ENCODE peak calls at places on chromosomes 11 and 22, in four cellular contexts. G, B, V and K are unnamed samples.
A peak's percentile ranks its signal among the peaks of the same experiment; 100 is the strongest.

GRCh38 chr11:44593194-44593593 is 27.7 kb downstream of the CD82 start:
- DNase-seq in V (no peak), G (no peak), B (no peak), K (no peak)

GRCh38 chr11:114914231-114915005 is 236.1 kb downstream of the NXPE2 start:
- DNase-seq in V (no peak), G (no peak), B (no peak), K (no peak)

GRCh38 chr11:86800076-86800955 is at the start of gene PRSS23:
- DNase-seq in V (peak; percentile 94), B (peak; percentile 60), G (peak; percentile 73), K (no peak)

GRCh38 chr22:43625242-43625641 is 186.9 kb downstream of the EFCAB6 start:
- DNase-seq in V (no peak), B (no peak), G (no peak), K (no peak)

GRCh38 chr22:25900880-25901279 is 158.9 kb downstream of the MYO18B start:
- DNase-seq in V (no peak), B (no peak), G (no peak), K (no peak)

GRCh38 chr11:34773826-34774225 is 142.4 kb downstream of the APIP start:
- DNase-seq in B (no peak), V (no peak), G (no peak), K (no peak)

GRCh38 chr11:62909107-62909894 is 11.9 kb downstream of the CHRM1 start:
- DNase-seq in B (peak; percentile 78), G (peak; percentile 70), V (no peak), K (no peak)

GRCh38 chr11:3723014-3723708 is 52.0 kb upstream of the CHRNA10 start:
- DNase-seq in B (no peak), G (peak; percentile 28), V (no peak), K (no peak)

GRCh38 chr22:44453441-44454112 is 44.5 kb downstream of the RTL6 start:
- DNase-seq in G (no peak), V (no peak), B (no peak), K (no peak)

GRCh38 chr11:67202045-67202444 is 64.2 kb upstream of the GRK2 start:
- DNase-seq in B (no peak), G (no peak), V (no peak), K (no peak)

GRCh38 chr11:83011333-83012167 is 60.1 kb downstream of the RAB30 start:
- DNase-seq in B (no peak), G (no peak), V (no peak), K (no peak)

GRCh38 chr22:25496396-25497064 is 67.9 kb upstream of the GRK3 start:
- DNase-seq in V (no peak), G (no peak), B (no peak), K (no peak)

GRCh38 chr22:39212721-39213376 is 31.9 kb downstream of the PDGFB start:
- DNase-seq in G (peak; percentile 12), V (no peak), B (peak; percentile 27), K (no peak)

GRCh38 chr11:115098037-115098436 is 406.2 kb downstream of the CADM1 start:
- DNase-seq in V (no peak), G (no peak), B (no peak), K (no peak)

GRCh38 chr11:34654491-34655334 is 33.8 kb downstream of the EHF start:
- DNase-seq in V (no peak), G (no peak), B (no peak), K (no peak)

GRCh38 chr11:96141649-96142048 is 201.3 kb downstream of the MAML2 start:
- DNase-seq in B (no peak), G (no peak), V (no peak), K (no peak)

GRCh38 chr11:44711113-44711512 is 15.6 kb upstream of the TSPAN18 start:
- DNase-seq in B (no peak), G (no peak), V (no peak), K (no peak)

GRCh38 chr22:39349967-39350802 is at the start of gene SYNGR1:
- DNase-seq in V (peak; percentile 86), G (no peak), B (no peak), K (no peak)

GRCh38 chr11:67463680-67464410 is 5.2 kb downstream of the TMEM134 start:
- DNase-seq in B (peak; percentile 91), G (peak; percentile 50), V (peak; percentile 89), K (no peak)

GRCh38 chr22:29842740-29843139 is 4.7 kb upstream of the ASCC2 start:
- DNase-seq in V (no peak), G (no peak), B (no peak), K (no peak)

GRCh38 chr11:1506981-1507380 is 20.4 kb upstream of the MOB2 start:
- DNase-seq in B (no peak), G (no peak), V (peak; percentile 48), K (no peak)

GRCh38 chr22:35638408-35638807 is 9.8 kb upstream of the APOL6 start:
- DNase-seq in B (peak; percentile 75), V (peak; percentile 91), G (peak; percentile 90), K (no peak)

GRCh38 chr22:25334091-25334490 is 114.7 kb downstream of the CRYBB2 start:
- DNase-seq in G (no peak), V (no peak), B (peak; percentile 75), K (peak; percentile 10)

GRCh38 chr22:25364281-25364680 is 144.8 kb downstream of the CRYBB2 start:
- DNase-seq in B (no peak), G (no peak), V (no peak), K (no peak)

GRCh38 chr22:44304354-44304753 is 8.4 kb downstream of the SHISAL1 start:
- DNase-seq in B (no peak), V (no peak), G (peak; percentile 79), K (no peak)

GRCh38 chr22:19853879-19854777 is 546 bp downstream of the GNB1L start:
- DNase-seq in G (no peak), V (peak; percentile 19), B (no peak), K (peak; percentile 19)

GRCh38 chr11:119441898-119442243 is 18.9 kb upstream of the THY1 start:
- DNase-seq in G (no peak), V (no peak), B (no peak), K (no peak)

GRCh38 chr11:1219446-1219835 is 3.4 kb upstream of the MUC5B start:
- DNase-seq in B (no peak), G (no peak), V (no peak), K (no peak)

GRCh38 chr11:111745719-111746504 is 20.3 kb downstream of the PPP2R1B start:
- DNase-seq in V (no peak), B (no peak), G (no peak), K (no peak)

GRCh38 chr11:19869946-19870589 is 157.4 kb downstream of the NAV2 start:
- DNase-seq in B (no peak), V (no peak), G (no peak), K (no peak)

GRCh38 chr11:59802639-59803176 is 7.9 kb downstream of the MRPL16 start:
- DNase-seq in G (peak; percentile 26), B (peak; percentile 62), V (no peak), K (peak; percentile 64)

GRCh38 chr11:97454988-97455387 is 1065.2 kb downstream of the JRKL start:
- DNase-seq in B (no peak), V (no peak), G (no peak), K (no peak)

GRCh38 chr11:27087425-27087824 is 46.8 kb downstream of the BBOX1 start:
- DNase-seq in B (no peak), G (no peak), V (no peak), K (no peak)

GRCh38 chr11:111736191-111736590 is 30.0 kb downstream of the PPP2R1B start:
- DNase-seq in B (no peak), G (no peak), V (no peak), K (no peak)

DNA sequence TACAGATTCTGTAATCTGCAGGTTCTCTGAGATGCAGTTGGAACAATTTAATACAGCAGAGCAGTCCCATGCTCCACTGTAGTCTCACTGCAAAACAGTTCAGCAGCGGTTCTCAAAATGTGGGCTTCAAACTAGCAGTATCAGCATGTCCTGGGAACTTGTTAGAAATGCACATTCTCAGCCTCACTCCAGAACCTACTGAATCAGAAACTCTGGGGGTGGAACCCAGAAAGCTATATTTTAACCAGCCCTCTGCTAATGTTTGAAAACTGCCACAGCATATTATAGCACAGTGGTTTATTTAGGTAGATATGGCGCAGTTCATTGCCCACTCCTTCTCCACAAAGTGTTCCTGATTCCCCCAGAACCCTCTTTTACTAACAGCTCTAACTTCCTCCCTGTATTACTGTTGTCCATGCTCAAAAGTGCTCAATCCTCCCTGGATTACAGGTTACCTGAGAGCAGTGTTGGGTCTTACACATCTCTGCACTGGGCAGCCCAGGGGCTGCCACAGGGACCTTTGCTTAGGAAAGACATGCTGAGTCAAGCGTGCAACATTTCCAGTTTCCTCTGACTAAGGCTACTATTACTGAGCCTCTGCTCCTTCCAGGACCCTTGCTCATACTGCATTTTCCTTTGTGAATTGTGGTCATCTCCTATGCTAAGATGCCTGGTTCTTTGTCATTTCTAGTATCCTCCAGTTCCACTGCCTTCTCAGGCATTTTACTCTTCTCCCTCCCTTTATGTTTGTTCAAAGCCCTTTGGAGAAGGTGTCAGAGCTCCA is 7.7 kb upstream of the DGAT2 start:
- DNase-seq in B (no peak), G (no peak), V (no peak), K (no peak)
- H3K4me1 ChIP-seq in B (no peaks in the 10 kb centered on the region), G (no peaks in the 10 kb centered on the region), V (peaks cover 15% of the 10 kb centered on the region), K (no peaks in the 10 kb centered on the region)

GRCh38 chr22:49671331-49672012 is 156.2 kb downstream of the BRD1 start:
- DNase-seq in G (no peak), B (peak; percentile 30), V (no peak), K (no peak)
- H3K4me3 ChIP-seq in G (no peak overlapping the region), B (peak overlapping the region; percentile 61), V (no peak overlapping the region), K (no peak overlapping the region)

GRCh38 chr22:37326726-37327125 is 44.4 kb downstream of the CYTH4 start:
- DNase-seq in G (no peak), V (no peak), B (peak; percentile 78), K (no peak)

GRCh38 chr22:37328017-37328416 is 45.7 kb downstream of the CYTH4 start:
- DNase-seq in G (no peak), B (no peak), V (no peak), K (no peak)

GRCh38 chr22:37324340-37325023 is 42.2 kb downstream of the CYTH4 start:
- DNase-seq in B (no peak), G (no peak), V (peak; percentile 81), K (no peak)

GRCh38 chr22:37321288-37321687 is 39.0 kb downstream of the CYTH4 start:
- DNase-seq in G (no peak), B (no peak), V (no peak), K (no peak)

DNA sequence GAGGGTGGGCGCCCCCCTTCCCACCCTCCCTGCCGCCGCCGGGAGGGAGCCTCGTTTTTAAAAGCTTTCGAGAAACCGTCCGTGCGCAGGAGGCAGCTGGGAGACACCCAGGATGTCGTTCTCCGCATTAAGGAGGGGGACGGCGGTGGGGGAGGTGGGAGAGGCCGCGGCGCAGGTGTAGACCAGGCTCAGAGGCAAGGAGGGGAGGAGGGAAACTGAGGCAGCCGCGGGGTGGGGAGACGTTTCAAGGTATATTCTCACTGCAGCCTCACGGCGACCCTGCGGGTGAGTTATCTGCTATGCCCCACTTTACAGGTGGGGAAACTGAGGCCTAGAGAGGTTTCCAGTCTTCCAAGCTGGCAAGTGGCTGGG is 42.7 kb downstream of the CYTH4 start:
- DNase-seq in V (no peak), G (no peak), B (no peak), K (no peak)
- H3K27me3 ChIP-seq in V (peaks cover 12% of the 10 kb centered on the region), G (no peaks in the 10 kb centered on the region), B (peaks cover 13% of the 10 kb centered on the region), K (peaks cover 9% of the 10 kb centered on the region)

GRCh38 chr11:13260196-13260962 is 17.2 kb upstream of the BMAL1 start:
- DNase-seq in B (no peak), V (no peak), G (no peak), K (no peak)

GRCh38 chr11:13260963-13261599 is 16.5 kb upstream of the BMAL1 start:
- DNase-seq in G (peak; percentile 20), B (no peak), V (no peak), K (no peak)

GRCh38 chr11:13261600-13262061 is 16.0 kb upstream of the BMAL1 start:
- DNase-seq in B (no peak), G (peak; percentile 20), V (no peak), K (no peak)

GRCh38 chr11:13259374-13259773 is 18.2 kb upstream of the BMAL1 start:
- DNase-seq in B (no peak), V (no peak), G (no peak), K (no peak)

GRCh38 chr11:13262096-13262495 is 15.5 kb upstream of the BMAL1 start:
- DNase-seq in G (no peak), B (no peak), V (no peak), K (no peak)
- H3K4me1 ChIP-seq in G (peaks cover 8% of the 10 kb centered on the region), B (peaks cover 29% of the 10 kb centered on the region), V (peaks cover 21% of the 10 kb centered on the region), K (peaks cover 10% of the 10 kb centered on the region)